ENCODE peak calls at places on chromosomes 6 and 20, in four cellular contexts. G is HepG2, A is GM12878, P is K562. X is an unnamed sample.

GRCh38 chr6:114249522-114249921 is 93.3 kb downstream of the HS3ST5 start:
- DNase-seq in P (no peak), A (no peak), G (no peak), X (peak; percentile 14)

GRCh38 chr6:44245912-44246662 is 814 bp upstream of the HSP90AB1 start:
- DNase-seq in A (no peak), G (peak; percentile 93), P (peak; percentile 94), X (peak; percentile 98)

GRCh38 chr6:116568851-116569755 is 2.2 kb upstream of the RWDD1 start:
- DNase-seq in G (no peak), P (no peak), A (no peak), X (no peak)

GRCh38 chr6:108897371-108897770 is 49.1 kb downstream of the ARMC2 start:
- DNase-seq in P (no peak), G (no peak), A (no peak), X (no peak)

GRCh38 chr20:21099653-21100589 is 6.2 kb downstream of the LINC00237 start:
- DNase-seq in P (peak; percentile 39), G (no peak), A (no peak), X (peak; percentile 60)

GRCh38 chr20:54075322-54075721 is 4.9 kb upstream of the BCAS1 start:
- DNase-seq in P (no peak), A (no peak), G (no peak), X (no peak)

GRCh38 chr6:17525637-17526036 is 74.5 kb upstream of the FAM8A1 start:
- DNase-seq in G (no peak), P (no peak), A (no peak), X (no peak)

GRCh38 chr6:106141441-106142237 is 55.5 kb downstream of the PRDM1 start:
- DNase-seq in P (peak; percentile 28), A (peak; percentile 85), G (no peak), X (no peak)

GRCh38 chr6:70277480-70277879 is 25.4 kb downstream of the COL9A1 start:
- DNase-seq in A (no peak), P (no peak), G (no peak), X (no peak)

GRCh38 chr6:70280462-70280861 is 22.4 kb downstream of the COL9A1 start:
- DNase-seq in G (no peak), A (no peak), P (no peak), X (peak; percentile 23)

GRCh38 chr6:70282906-70283461 is 19.9 kb downstream of the COL9A1 start:
- DNase-seq in G (no peak), A (no peak), P (no peak), X (peak; percentile 66)

GRCh38 chr6:70281923-70282902 is 20.7 kb downstream of the COL9A1 start:
- DNase-seq in G (no peak), P (peak; percentile 59), A (no peak), X (peak; percentile 61)
- TF ChIP-seq TCF7 in G (no peak), P (no peak), A (no peak), X (no peak)

GRCh38 chr6:33624856-33625255 is 3.7 kb downstream of the ITPR3 start:
- DNase-seq in A (no peak), G (no peak), P (no peak), X (no peak)

GRCh38 chr6:33628401-33628964 is 7.4 kb downstream of the ITPR3 start:
- DNase-seq in A (no peak), P (no peak), G (no peak), X (no peak)

GRCh38 chr6:33630014-33630413 is 8.9 kb downstream of the ITPR3 start:
- DNase-seq in A (no peak), P (no peak), G (no peak), X (no peak)

GRCh38 chr6:33623895-33624381 is 2.8 kb downstream of the ITPR3 start:
- DNase-seq in A (no peak), P (no peak), G (no peak), X (no peak)

GRCh38 chr6:33627876-33628275 is 6.8 kb downstream of the ITPR3 start:
- DNase-seq in G (no peak), P (no peak), A (no peak), X (no peak)
- TF ChIP-seq TCF7 in G (no peak), P (no peak), A (no peak), X (no peak)

DNA sequence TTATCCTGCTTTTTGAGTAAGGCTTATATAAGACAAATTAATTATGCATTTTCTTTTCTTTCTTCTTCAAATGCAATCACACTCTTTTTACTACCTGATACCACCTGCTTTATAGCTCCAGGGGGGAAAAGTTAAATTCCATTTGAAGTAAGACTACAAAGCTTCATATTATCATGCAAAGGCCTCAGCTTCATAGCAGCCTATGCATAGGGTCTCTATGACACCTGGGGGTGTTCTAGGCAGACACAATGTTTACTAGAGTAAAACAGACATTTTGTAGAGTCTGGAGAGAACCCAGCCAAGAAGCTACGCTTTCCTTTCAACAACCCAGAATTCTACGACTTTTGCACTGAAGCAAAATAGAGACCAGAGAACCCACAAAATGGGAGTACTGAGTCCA is 148.0 kb downstream of the MCHR2 start:
- DNase-seq in P (no peak), G (no peak), A (no peak), X (no peak)
- TF ChIP-seq TCF7 in P (no peak), G (no peak), A (no peak), X (no peak)

DNA sequence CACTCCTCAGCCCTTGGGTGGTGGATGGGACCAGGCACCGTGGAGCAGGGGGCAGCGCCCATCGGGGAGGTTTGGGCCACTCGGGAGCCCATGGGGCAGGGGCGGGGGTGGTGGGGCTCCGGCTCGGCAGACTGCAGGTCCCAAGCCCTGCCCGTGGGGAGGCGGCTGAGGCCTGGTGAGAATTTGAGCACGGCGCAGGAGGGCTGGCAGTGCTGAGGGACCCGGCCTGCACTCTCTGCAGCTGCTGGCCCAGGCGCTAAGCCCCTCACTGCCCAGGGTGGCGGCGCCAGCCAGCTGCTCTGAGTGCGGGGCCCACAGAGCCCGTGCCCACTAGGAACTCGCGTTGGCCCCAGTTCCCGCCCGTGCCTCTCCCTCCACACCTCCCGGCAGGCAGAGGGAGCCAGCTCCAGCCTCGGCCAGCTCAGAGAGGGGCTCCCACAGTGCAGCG is 182.1 kb upstream of the OPRM1 start:
- DNase-seq in P (no peak), G (no peak), A (no peak), X (no peak)
- TF ChIP-seq TCF7 in P (no peak), G (no peak), A (no peak), X (no peak)

DNA sequence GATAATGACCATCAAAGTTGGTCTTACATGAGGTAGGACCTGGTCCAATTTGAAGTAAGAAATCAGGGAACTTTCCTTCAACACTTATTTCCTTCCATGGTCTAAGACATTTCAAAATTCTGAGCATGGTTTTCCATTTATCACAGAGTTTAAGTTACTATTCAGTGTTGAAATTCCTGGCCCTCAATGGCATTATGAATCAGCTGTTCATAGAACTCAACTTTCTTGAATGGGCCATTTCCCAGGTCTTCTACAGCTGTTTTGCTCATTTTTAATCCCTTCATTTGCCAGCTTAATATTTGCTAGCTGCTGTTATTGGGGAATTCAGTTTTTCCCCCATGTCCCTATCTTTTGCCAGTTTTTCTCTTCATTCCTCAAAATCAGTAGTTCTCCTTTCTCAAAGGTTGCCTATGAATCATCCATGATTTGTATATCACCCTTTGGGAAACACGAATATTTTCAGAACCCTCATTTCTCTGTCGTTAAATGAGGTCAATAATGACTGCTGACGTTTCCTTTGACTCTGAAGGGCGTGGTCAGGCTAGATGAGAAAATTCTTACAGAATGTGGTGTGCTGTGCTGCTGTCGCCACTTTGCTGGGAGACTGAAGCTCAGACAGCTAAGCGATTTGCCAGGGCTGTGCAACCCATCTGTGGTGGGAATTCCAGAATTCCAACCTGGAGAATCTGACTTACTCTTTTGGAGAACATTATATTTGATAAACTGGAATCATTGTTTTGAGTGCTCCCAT is 216.5 kb upstream of the FLRT3 start:
- DNase-seq in G (no peak), A (no peak), P (no peak), X (no peak)
- TF ChIP-seq TCF7 in G (no peak), A (no peak), P (no peak), X (no peak)

DNA sequence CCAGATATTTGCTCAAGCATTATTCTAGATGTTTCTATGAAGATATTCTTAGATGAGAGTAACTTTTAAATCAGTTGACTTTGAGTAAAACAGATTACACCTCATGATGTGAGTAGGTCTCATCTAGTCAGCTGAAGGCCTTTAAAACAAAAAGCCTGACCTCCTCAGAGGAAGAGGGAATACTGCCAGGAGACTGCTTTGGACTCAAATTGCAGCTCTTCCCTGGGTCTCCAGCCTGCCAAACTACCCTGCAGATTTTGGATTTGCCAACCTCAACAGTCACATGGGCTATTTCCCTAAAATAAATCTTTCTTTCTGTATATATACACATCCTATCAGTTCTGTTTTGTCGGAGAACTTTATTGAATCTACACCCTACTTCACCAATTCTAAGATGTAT is 182.5 kb upstream of the TENT5A start:
- DNase-seq in P (no peak), A (no peak), G (no peak), X (no peak)
- TF ChIP-seq TCF7 in P (no peak), A (no peak), G (no peak), X (no peak)

X was measured in WTC11.